ENCODE peak calls at places on chromosomes 7 and 10, in six cellular contexts. Y is GM12878, J is HCT116, E is HepG2, A is K562, W is upper lobe of left lung. P is an unnamed sample.
A peak's percentile ranks its signal among the peaks of the same experiment; 100 is the strongest.

GRCh38 chr7:135386181-135386580 is 123.7 kb downstream of the CNOT4 start:
- ATAC-seq in Y (no peak), J (no peak), E (no peak), A (no peak), W (no peak), P (no peak)

GRCh38 chr7:34552502-34552901 is 105.5 kb upstream of the NPSR1 start:
- ATAC-seq in Y (no peak), J (no peak), E (no peak), A (no peak), W (peak; percentile 46), P (peak; percentile 3)

GRCh38 chr7:104972510-104972909 is 41.5 kb upstream of the KMT2E start:
- ATAC-seq in Y (no peak), J (no peak), E (no peak), A (no peak), W (no peak), P (no peak)

GRCh38 chr10:83184641-83185040 is 954.7 kb upstream of the GHITM start:
- ATAC-seq in Y (no peak), J (no peak), E (no peak), A (no peak), W (no peak), P (no peak)

GRCh38 chr7:116443101-116443523 is 56.4 kb upstream of the CAV2 start:
- ATAC-seq in Y (no peak), J (peak; percentile 72), E (no peak), A (no peak), W (peak; percentile 76), P (peak; percentile 68)

GRCh38 chr7:55569797-55570196 is 2.5 kb downstream of the VOPP1 start:
- ATAC-seq in Y (peak; percentile 55), J (no peak), E (no peak), A (no peak), W (no peak), P (no peak)

GRCh38 chr7:29835718-29836117 is 29.4 kb downstream of the WIPF3 start:
- ATAC-seq in Y (no peak), J (no peak), E (no peak), A (no peak), W (no peak), P (no peak)

GRCh38 chr7:124032369-124033092 is at the start of gene TMEM229A:
- ATAC-seq in Y (no peak), J (peak; percentile 67), E (peak; percentile 87), A (no peak), W (no peak), P (peak; percentile 71)

GRCh38 chr7:36210542-36210941 is 57.5 kb downstream of the EEPD1 start:
- ATAC-seq in Y (no peak), J (no peak), E (no peak), A (no peak), W (no peak), P (no peak)

GRCh38 chr7:22879718-22880306 is 57.2 kb upstream of the TOMM7 start:
- ATAC-seq in Y (no peak), J (no peak), E (no peak), A (no peak), W (no peak), P (no peak)

GRCh38 chr7:74462707-74463100 is 9.0 kb downstream of the GTF2IRD1 start:
- ATAC-seq in Y (peak; percentile 65), J (peak; percentile 28), E (no peak), A (no peak), W (no peak), P (no peak)

GRCh38 chr7:121395494-121395960 is 581 bp downstream of the FAM3C start:
- ATAC-seq in Y (peak; percentile 60), J (peak; percentile 39), E (peak; percentile 67), A (peak; percentile 72), W (peak; percentile 31), P (no peak)

GRCh38 chr10:94747137-94747536 is 15.3 kb upstream of the CYP2C19 start:
- ATAC-seq in Y (no peak), J (no peak), E (no peak), A (no peak), W (no peak), P (no peak)

GRCh38 chr10:88851706-88852105 is at the start of gene ANKRD22:
- ATAC-seq in Y (peak; percentile 39), J (peak; percentile 98), E (no peak), A (no peak), W (peak; percentile 91), P (no peak)

GRCh38 chr7:125899577-125899976 is 970.0 kb upstream of the POT1 start:
- ATAC-seq in Y (no peak), J (no peak), E (no peak), A (no peak), W (no peak), P (no peak)

GRCh38 chr10:48760983-48761382 is 76.3 kb downstream of the WDFY4 start:
- ATAC-seq in Y (no peak), J (no peak), E (no peak), A (no peak), W (no peak), P (no peak)

GRCh38 chr7:22114440-22114981 is 168.8 kb upstream of the CDCA7L start:
- ATAC-seq in Y (no peak), J (no peak), E (no peak), A (no peak), W (no peak), P (peak; percentile 29)

DNA sequence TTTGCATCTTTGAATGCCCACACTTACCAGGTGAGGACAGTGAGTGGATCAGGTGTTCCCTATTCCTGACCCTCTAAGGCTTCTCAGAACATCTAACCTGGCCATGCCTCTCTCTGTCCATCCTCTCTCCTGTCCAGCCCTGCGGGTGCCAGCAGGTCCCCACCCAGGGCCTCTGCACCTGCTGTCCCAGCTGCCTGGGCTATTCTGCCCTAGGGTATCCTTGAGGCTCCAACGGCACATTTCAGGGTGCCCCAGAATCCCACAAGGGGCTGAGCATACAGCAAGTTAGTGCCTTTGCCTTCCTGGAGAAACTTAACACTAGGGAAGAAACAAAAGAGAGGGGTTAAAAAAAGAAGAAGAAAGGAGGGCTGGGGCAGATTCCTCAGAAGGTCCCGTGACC is 107.4 kb downstream of the UNCX start:
- ATAC-seq in Y (no peak), J (no peak), E (no peak), A (no peak), W (no peak), P (no peak)
- H3K4me1 ChIP-seq in Y (no peaks in the 10 kb centered on the region), J (no peaks in the 10 kb centered on the region), E (no peaks in the 10 kb centered on the region), A (peaks cover 2% of the 10 kb centered on the region), W (no peaks in the 10 kb centered on the region), P (no peaks in the 10 kb centered on the region)

DNA sequence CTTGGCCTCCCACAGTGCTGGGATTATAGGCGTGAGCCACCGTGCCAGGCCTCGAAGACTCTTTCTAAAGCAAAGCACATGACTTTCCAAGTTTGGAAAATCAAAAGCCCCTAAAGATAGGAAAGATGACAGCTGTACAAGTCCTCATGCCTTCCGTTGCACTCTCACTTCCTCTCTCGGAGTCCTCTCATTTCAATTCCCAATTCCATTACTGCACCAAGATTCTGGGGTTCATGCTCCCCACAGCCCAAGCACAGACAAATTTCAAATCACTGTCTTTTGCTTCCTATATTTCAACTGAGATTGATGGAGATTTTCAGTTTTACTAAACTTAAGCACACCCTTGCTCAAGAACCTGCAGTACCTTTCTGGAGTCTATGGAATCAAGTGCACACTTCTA is 10.9 kb upstream of the PLAU start:
- ATAC-seq in Y (peak; percentile 35), J (no peak), E (no peak), A (no peak), W (no peak), P (no peak)
- TF ChIP-seq POLR2A in Y (no peak), J (no peak), E (no peak), A (no peak), W (no peak), P (no peak)

GRCh38 chr10:45373003-45373782 is 823 bp upstream of the ALOX5 start:
- ATAC-seq in Y (peak; percentile 60), J (peak; percentile 52), E (peak; percentile 53), A (peak; percentile 65), W (peak; percentile 42), P (peak; percentile 30)

GRCh38 chr10:45372251-45372951 is 1.6 kb upstream of the ALOX5 start:
- ATAC-seq in Y (no peak), J (no peak), E (no peak), A (no peak), W (no peak), P (no peak)

GRCh38 chr10:45374451-45375052 is 536 bp downstream of the ALOX5 start:
- ATAC-seq in Y (peak; percentile 19), J (peak; percentile 54), E (no peak), A (no peak), W (peak; percentile 3), P (no peak)

GRCh38 chr10:45375101-45375500 is 1.1 kb downstream of the ALOX5 start:
- ATAC-seq in Y (no peak), J (no peak), E (no peak), A (no peak), W (no peak), P (no peak)

DNA sequence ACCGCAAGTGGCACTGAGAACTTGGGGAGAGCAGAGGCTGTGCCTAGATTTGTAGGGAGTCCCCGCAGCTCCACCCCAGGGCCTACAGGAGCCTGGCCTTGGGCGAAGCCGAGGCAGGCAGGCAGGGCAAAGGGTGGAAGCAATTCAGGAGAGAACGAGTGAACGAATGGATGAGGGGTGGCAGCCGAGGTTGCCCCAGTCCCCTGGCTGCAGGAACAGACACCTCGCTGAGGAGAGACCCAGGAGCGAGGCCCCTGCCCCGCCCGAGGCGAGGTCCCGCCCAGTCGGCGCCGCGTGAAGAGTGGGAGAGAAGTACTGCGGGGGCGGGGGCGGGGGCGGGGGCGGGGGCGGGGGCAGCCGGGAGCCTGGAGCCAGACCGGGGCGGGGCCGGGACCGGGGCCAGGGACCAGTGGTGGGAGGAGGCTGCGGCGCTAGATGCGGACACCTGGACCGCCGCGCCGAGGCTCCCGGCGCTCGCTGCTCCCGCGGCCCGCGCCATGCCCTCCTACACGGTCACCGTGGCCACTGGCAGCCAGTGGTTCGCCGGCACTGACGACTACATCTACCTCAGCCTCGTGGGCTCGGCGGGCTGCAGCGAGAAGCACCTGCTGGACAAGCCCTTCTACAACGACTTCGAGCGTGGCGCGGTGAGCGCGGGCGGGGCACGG is at the start of gene ALOX5:
- ATAC-seq in Y (peak; percentile 63), J (peak; percentile 76), E (peak; percentile 86), A (peak; percentile 92), W (peak; percentile 80), P (peak; percentile 60)
- TF ChIP-seq POLR2AphosphoS5 in Y (no peak), J (no peak), E (no peak), A (no peak), W (no peak), P (no peak)

GRCh38 chr10:104314591-104315485 is 23.4 kb downstream of the ITPRIP start:
- ATAC-seq in Y (no peak), J (no peak), E (no peak), A (no peak), W (no peak), P (no peak)

GRCh38 chr10:104316321-104317099 is 21.8 kb downstream of the ITPRIP start:
- ATAC-seq in Y (no peak), J (no peak), E (no peak), A (no peak), W (no peak), P (no peak)

GRCh38 chr10:104317195-104318095 is 20.8 kb downstream of the ITPRIP start:
- ATAC-seq in Y (peak; percentile 29), J (peak; percentile 20), E (no peak), A (no peak), W (no peak), P (peak; percentile 65)

GRCh38 chr10:104318096-104318725 is 20.1 kb downstream of the ITPRIP start:
- ATAC-seq in Y (no peak), J (no peak), E (no peak), A (no peak), W (no peak), P (no peak)

DNA sequence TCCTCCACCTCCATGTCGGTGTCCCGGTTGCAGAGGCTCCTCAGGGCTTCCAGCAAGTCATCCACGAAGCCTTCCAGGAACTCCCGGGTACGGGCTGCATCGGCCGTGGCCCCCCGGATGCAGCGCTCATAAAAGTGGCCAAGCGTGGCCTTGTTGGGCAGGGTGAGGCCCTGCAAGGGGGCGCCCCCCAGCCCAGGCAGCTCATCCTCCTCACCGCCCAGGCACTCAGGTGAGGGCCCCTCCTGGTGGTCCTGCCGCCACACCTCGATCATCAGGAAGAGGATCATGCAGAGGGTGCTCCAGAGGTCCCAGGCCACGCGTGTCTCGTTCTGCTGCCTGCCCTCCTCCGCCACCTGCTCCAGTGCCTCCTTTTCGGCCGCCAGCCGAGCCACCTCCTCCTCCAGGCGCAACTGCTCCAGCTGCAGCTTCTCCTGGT is 22.8 kb downstream of the ITPRIP start:
- ATAC-seq in Y (no peak), J (no peak), E (no peak), A (no peak), W (no peak), P (no peak)
- H3K4me1 ChIP-seq in Y (peaks cover 10% of the 10 kb centered on the region), J (peaks cover 18% of the 10 kb centered on the region), E (no peaks in the 10 kb centered on the region), A (no peaks in the 10 kb centered on the region), W (peaks cover 43% of the 10 kb centered on the region), P (peaks cover 4% of the 10 kb centered on the region)

P was measured in gastroesophageal sphincter.